ENCODE peak calls at places on chromosomes 1 and 21, in six cellular contexts. One of them, this sample, is unnamed.

GRCh38 chr1:119453021-119453420 is 38.1 kb downstream of the HSD3B2 start:
- DNase-seq in Right ventricle myocardium inferior: no peak
- DNase-seq in stimulated activated CD8-positive, alpha-beta memory T cell treated with anti-CD3 and anti-CD28 coated beads, Interleukin-2, amount 100 ng/mL, for 1 hour: no peak
- DNase-seq in T-cell: no peak
- DNase-seq in RCC 7860: peak; percentile 56
- DNase-seq in fibroblast of mammary gland: peak; percentile 74
- DNase-seq in this sample: peak; percentile 32

GRCh38 chr1:116415699-116416533 is 42.9 kb downstream of the ATP1A1 start:
- DNase-seq in Right ventricle myocardium inferior: no peak
- DNase-seq in stimulated activated CD8-positive, alpha-beta memory T cell treated with anti-CD3 and anti-CD28 coated beads, Interleukin-2, amount 100 ng/mL, for 1 hour: no peak
- DNase-seq in T-cell: no peak
- DNase-seq in RCC 7860: no peak
- DNase-seq in fibroblast of mammary gland: peak; percentile 12
- DNase-seq in this sample: no peak

GRCh38 chr1:69513621-69514020 is 54.1 kb upstream of the LRRC7 start:
- DNase-seq in Right ventricle myocardium inferior: no peak
- DNase-seq in stimulated activated CD8-positive, alpha-beta memory T cell treated with anti-CD3 and anti-CD28 coated beads, Interleukin-2, amount 100 ng/mL, for 1 hour: no peak
- DNase-seq in T-cell: no peak
- DNase-seq in RCC 7860: no peak
- DNase-seq in fibroblast of mammary gland: peak; percentile 36
- DNase-seq in this sample: no peak

GRCh38 chr1:30511563-30512252 is 211.7 kb downstream of the MATN1 start:
- DNase-seq in Right ventricle myocardium inferior: no peak
- DNase-seq in stimulated activated CD8-positive, alpha-beta memory T cell treated with anti-CD3 and anti-CD28 coated beads, Interleukin-2, amount 100 ng/mL, for 1 hour: no peak
- DNase-seq in T-cell: no peak
- DNase-seq in RCC 7860: peak; percentile 91
- DNase-seq in fibroblast of mammary gland: peak; percentile 33
- DNase-seq in this sample: peak; percentile 32

GRCh38 chr21:39687069-39687468 is 57.9 kb upstream of the IGSF5 start:
- DNase-seq in Right ventricle myocardium inferior: no peak
- DNase-seq in stimulated activated CD8-positive, alpha-beta memory T cell treated with anti-CD3 and anti-CD28 coated beads, Interleukin-2, amount 100 ng/mL, for 1 hour: no peak
- DNase-seq in T-cell: no peak
- DNase-seq in RCC 7860: no peak
- DNase-seq in fibroblast of mammary gland: no peak
- DNase-seq in this sample: no peak

GRCh38 chr1:157725214-157725577 is 24.6 kb upstream of the FCRL3 start:
- DNase-seq in Right ventricle myocardium inferior: no peak
- DNase-seq in stimulated activated CD8-positive, alpha-beta memory T cell treated with anti-CD3 and anti-CD28 coated beads, Interleukin-2, amount 100 ng/mL, for 1 hour: no peak
- DNase-seq in T-cell: no peak
- DNase-seq in RCC 7860: no peak
- DNase-seq in fibroblast of mammary gland: no peak
- DNase-seq in this sample: no peak

GRCh38 chr1:151905070-151905442 is 4.3 kb downstream of the THEM4 start:
- DNase-seq in Right ventricle myocardium inferior: no peak
- DNase-seq in stimulated activated CD8-positive, alpha-beta memory T cell treated with anti-CD3 and anti-CD28 coated beads, Interleukin-2, amount 100 ng/mL, for 1 hour: peak; percentile 21
- DNase-seq in T-cell: peak; percentile 53
- DNase-seq in RCC 7860: no peak
- DNase-seq in fibroblast of mammary gland: peak; percentile 41
- DNase-seq in this sample: no peak

GRCh38 chr1:66931548-66932124 is 6.8 kb downstream of the MIER1 start:
- DNase-seq in Right ventricle myocardium inferior: no peak
- DNase-seq in stimulated activated CD8-positive, alpha-beta memory T cell treated with anti-CD3 and anti-CD28 coated beads, Interleukin-2, amount 100 ng/mL, for 1 hour: no peak
- DNase-seq in T-cell: no peak
- DNase-seq in RCC 7860: peak; percentile 33
- DNase-seq in fibroblast of mammary gland: no peak
- DNase-seq in this sample: no peak

GRCh38 chr1:183932412-183932811 is 105.1 kb downstream of the COLGALT2 start:
- DNase-seq in Right ventricle myocardium inferior: peak; percentile 93
- DNase-seq in stimulated activated CD8-positive, alpha-beta memory T cell treated with anti-CD3 and anti-CD28 coated beads, Interleukin-2, amount 100 ng/mL, for 1 hour: no peak
- DNase-seq in T-cell: no peak
- DNase-seq in RCC 7860: no peak
- DNase-seq in fibroblast of mammary gland: peak; percentile 90
- DNase-seq in this sample: no peak